ENCODE peak calls at places on chromosomes 5 and 9, in nine cellular contexts. R is fibroblast of lung; W is CD4-positive, alpha-beta T cell; O is cardiac fibroblast; J is suprapubic skin; H is right cardiac atrium; B is ovary; E is AG09319; F is caudate nucleus. V is an unnamed sample.
A peak's percentile ranks its signal among the peaks of the same experiment; 100 is the strongest.

GRCh38 chr9:97772145-97772544 is 75.0 kb upstream of the XPA start:
- DNase-seq in R (no peak), W (no peak), O (no peak), J (no peak), H (peak; percentile 54), B (no peak), E (no peak), F (no peak), V (no peak)

GRCh38 chr9:112198646-112199045 is 23.5 kb upstream of the SUSD1 start:
- DNase-seq in R (no peak), W (no peak), O (no peak), J (no peak), H (no peak), B (no peak), E (no peak), F (no peak), V (no peak)

GRCh38 chr9:98516897-98517503 is 191.7 kb downstream of the GABBR2 start:
- DNase-seq in R (no peak), W (no peak), O (no peak), J (no peak), H (no peak), B (no peak), E (no peak), F (no peak), V (no peak)

GRCh38 chr5:59021286-59021673 is 438.4 kb downstream of the RAB3C start:
- DNase-seq in R (peak; percentile 25), W (no peak), O (no peak), J (no peak), H (no peak), B (no peak), E (no peak), F (no peak), V (no peak)

GRCh38 chr9:91425270-91425669 is 1.6 kb upstream of the NFIL3 start:
- DNase-seq in R (peak; percentile 32), W (no peak), O (peak; percentile 29), J (no peak), H (no peak), B (no peak), E (no peak), F (no peak), V (no peak)

GRCh38 chr5:62256161-62257017 is 49.6 kb upstream of the KIF2A start:
- DNase-seq in R (no peak), W (no peak), O (peak; percentile 24), J (no peak), H (no peak), B (no peak), E (no peak), F (no peak), V (no peak)

GRCh38 chr5:176676361-176676824 is 29.1 kb downstream of the TSPAN17 start:
- DNase-seq in R (no peak), W (no peak), O (peak; percentile 39), J (no peak), H (no peak), B (no peak), E (no peak), F (no peak), V (peak; percentile 67)

GRCh38 chr9:130846487-130847305 is 11.6 kb downstream of the ABL1 start:
- DNase-seq in R (peak; percentile 68), W (no peak), O (peak; percentile 85), J (no peak), H (peak; percentile 87), B (peak; percentile 83), E (no peak), F (no peak), V (peak; percentile 53)

GRCh38 chr9:122106576-122106975 is 13.5 kb upstream of the TTLL11 start:
- DNase-seq in R (no peak), W (no peak), O (no peak), J (no peak), H (no peak), B (no peak), E (no peak), F (no peak), V (no peak)

GRCh38 chr5:13591621-13592020 is 352.9 kb downstream of the DNAH5 start:
- DNase-seq in R (peak; percentile 4), W (no peak), O (peak; percentile 1), J (no peak), H (no peak), B (no peak), E (no peak), F (no peak), V (no peak)

GRCh38 chr5:37553720-37554402 is 174.7 kb downstream of the WDR70 start:
- DNase-seq in R (peak; percentile 71), W (no peak), O (peak; percentile 69), J (no peak), H (no peak), B (no peak), E (no peak), F (no peak), V (no peak)

GRCh38 chr5:90279091-90279490 is 130.5 kb downstream of the CETN3 start:
- DNase-seq in R (no peak), W (no peak), O (no peak), J (no peak), H (no peak), B (no peak), E (no peak), F (no peak), V (no peak)

GRCh38 chr5:139849501-139849900 is 53.9 kb downstream of the PSD2 start:
- DNase-seq in R (no peak), W (no peak), O (no peak), J (no peak), H (peak; percentile 43), B (peak; percentile 17), E (no peak), F (no peak), V (no peak)

GRCh38 chr9:99012957-99013512 is 69.3 kb downstream of the COL15A1 start:
- DNase-seq in R (no peak), W (no peak), O (no peak), J (no peak), H (no peak), B (no peak), E (no peak), F (no peak), V (no peak)

GRCh38 chr9:134585746-134586706 is 55.6 kb upstream of the COL5A1 start:
- DNase-seq in R (peak; percentile 48), W (no peak), O (peak; percentile 64), J (peak; percentile 56), H (no peak), B (no peak), E (no peak), F (no peak), V (peak; percentile 91)

GRCh38 chr9:104872959-104873850 is 54.8 kb downstream of the ABCA1 start:
- DNase-seq in R (peak; percentile 79), W (no peak), O (peak; percentile 88), J (no peak), H (no peak), B (peak; percentile 58), E (no peak), F (no peak), V (peak; percentile 93)

GRCh38 chr5:179568731-179569130 is 18.4 kb downstream of the RUFY1 start:
- DNase-seq in R (peak; percentile 29), W (no peak), O (peak; percentile 25), J (no peak), H (no peak), B (no peak), E (no peak), F (no peak), V (no peak)

GRCh38 chr9:37410969-37411785 is 11.3 kb upstream of the GRHPR start:
- DNase-seq in R (no peak), W (no peak), O (peak; percentile 37), J (no peak), H (peak; percentile 54), B (no peak), E (no peak), F (no peak), V (no peak)

GRCh38 chr9:137555179-137555578 is 3.5 kb downstream of the MRPL41 start:
- DNase-seq in R (no peak), W (no peak), O (no peak), J (no peak), H (no peak), B (no peak), E (no peak), F (no peak), V (no peak)

GRCh38 chr9:122900791-122901190 is 4.4 kb downstream of the RC3H2 start:
- DNase-seq in R (peak; percentile 43), W (no peak), O (peak; percentile 32), J (no peak), H (no peak), B (no peak), E (no peak), F (no peak), V (no peak)

GRCh38 chr5:141747152-141747640 is 65.2 kb upstream of the ARAP3 start:
- DNase-seq in R (peak; percentile 50), W (no peak), O (peak; percentile 77), J (no peak), H (peak; percentile 93), B (peak; percentile 47), E (no peak), F (peak; percentile 71), V (peak; percentile 89)

GRCh38 chr5:22625451-22625850 is 227.7 kb downstream of the CDH12 start:
- DNase-seq in R (no peak), W (no peak), O (no peak), J (no peak), H (no peak), B (no peak), E (no peak), F (no peak), V (no peak)

GRCh38 chr5:130799015-130799414 is 366.0 kb downstream of the HINT1 start:
- DNase-seq in R (no peak), W (no peak), O (no peak), J (no peak), H (no peak), B (no peak), E (no peak), F (no peak), V (no peak)

GRCh38 chr5:58188287-58188651 is 271.6 kb downstream of the PLK2 start:
- DNase-seq in R (peak; percentile 39), W (no peak), O (peak; percentile 32), J (no peak), H (no peak), B (no peak), E (peak; percentile 59), F (no peak), V (peak; percentile 76)

GRCh38 chr5:101424530-101425175 is 521.6 kb upstream of the ST8SIA4 start:
- DNase-seq in R (peak; percentile 74), W (no peak), O (peak; percentile 40), J (no peak), H (no peak), B (no peak), E (peak; percentile 10), F (no peak), V (no peak)

GRCh38 chr9:108746864-108747263 is 108.9 kb downstream of the ACTL7B start:
- DNase-seq in R (peak; percentile 66), W (no peak), O (peak; percentile 42), J (no peak), H (peak; percentile 51), B (no peak), E (peak; percentile 24), F (no peak), V (no peak)

GRCh38 chr9:33453999-33454660 is 6.7 kb upstream of the AQP3 start:
- DNase-seq in R (no peak), W (no peak), O (no peak), J (no peak), H (no peak), B (no peak), E (no peak), F (no peak), V (no peak)

GRCh38 chr5:143542798-143543144 is 139.3 kb upstream of the NR3C1 start:
- DNase-seq in R (no peak), W (no peak), O (peak; percentile 79), J (no peak), H (no peak), B (no peak), E (no peak), F (no peak), V (no peak)

GRCh38 chr9:71814226-71814625 is 45.9 kb upstream of the CEMIP2 start:
- DNase-seq in R (peak; percentile 14), W (no peak), O (peak; percentile 78), J (no peak), H (no peak), B (no peak), E (no peak), F (no peak), V (no peak)

GRCh38 chr9:113508111-113508749 is 44.7 kb downstream of the RGS3 start:
- DNase-seq in R (peak; percentile 56), W (no peak), O (peak; percentile 57), J (no peak), H (no peak), B (no peak), E (peak; percentile 20), F (no peak), V (no peak)